ENCODE peak calls at places on chromosomes 4 and X, in five cellular contexts. L is HepG2, K is HCT116, T is K562, R is H1. E is an unnamed sample.
A peak's percentile ranks its signal among the peaks of the same experiment; 100 is the strongest.

GRCh38 chr4:76764251-76764650 is 133.7 kb downstream of the SOWAHB start:
- DNase-seq in L (no peak), K (no peak), T (no peak), R (no peak), E (no peak)

GRCh38 chrX:70613295-70613694 is 168.7 kb downstream of the DLG3 start:
- DNase-seq in L (no peak), K (no peak), T (no peak), R (no peak), E (no peak)

GRCh38 chrX:49106930-49107329 is 16.6 kb downstream of the GPKOW start:
- DNase-seq in L (peak; percentile 54), K (no peak), T (no peak), R (no peak), E (no peak)

GRCh38 chr4:183872531-183872930 is 32.6 kb upstream of the STOX2 start:
- DNase-seq in L (no peak), K (no peak), T (no peak), R (no peak), E (no peak)

GRCh38 chrX:15785176-15785735 is 5.0 kb upstream of the ZRSR2 start:
- DNase-seq in L (peak; percentile 21), K (no peak), T (no peak), R (no peak), E (no peak)

GRCh38 chrX:9899640-9900075 is 67.5 kb upstream of the CLDN34 start:
- DNase-seq in L (no peak), K (no peak), T (no peak), R (no peak), E (no peak)

GRCh38 chrX:47540754-47541538 is 20.1 kb upstream of the ARAF start:
- DNase-seq in L (peak; percentile 81), K (peak; percentile 78), T (peak; percentile 63), R (peak; percentile 49), E (no peak)

GRCh38 chrX:103879339-103879738 is 47.3 kb upstream of the RAB9B start:
- DNase-seq in L (no peak), K (no peak), T (no peak), R (no peak), E (no peak)

GRCh38 chr4:68369474-68369805 is 19.6 kb upstream of the YTHDC1 start:
- DNase-seq in L (no peak), K (peak; percentile 32), T (no peak), R (no peak), E (no peak)

GRCh38 chr4:68368566-68369473 is 18.9 kb upstream of the YTHDC1 start:
- DNase-seq in L (no peak), K (no peak), T (no peak), R (no peak), E (no peak)

GRCh38 chr4:68375667-68376559 is 26.0 kb upstream of the YTHDC1 start:
- DNase-seq in L (peak; percentile 66), K (peak; percentile 81), T (peak; percentile 9), R (no peak), E (no peak)

GRCh38 chr4:68373513-68373912 is 23.6 kb upstream of the YTHDC1 start:
- DNase-seq in L (no peak), K (no peak), T (no peak), R (peak; percentile 77), E (no peak)

GRCh38 chr4:68372588-68372987 is 22.7 kb upstream of the YTHDC1 start:
- DNase-seq in L (no peak), K (no peak), T (no peak), R (no peak), E (no peak)
- H2AFZ ChIP-seq in L (no peak overlapping the region), K (no peak overlapping the region), T (no peak overlapping the region), R (no peak overlapping the region), E (peak overlapping the region; percentile 21)

DNA sequence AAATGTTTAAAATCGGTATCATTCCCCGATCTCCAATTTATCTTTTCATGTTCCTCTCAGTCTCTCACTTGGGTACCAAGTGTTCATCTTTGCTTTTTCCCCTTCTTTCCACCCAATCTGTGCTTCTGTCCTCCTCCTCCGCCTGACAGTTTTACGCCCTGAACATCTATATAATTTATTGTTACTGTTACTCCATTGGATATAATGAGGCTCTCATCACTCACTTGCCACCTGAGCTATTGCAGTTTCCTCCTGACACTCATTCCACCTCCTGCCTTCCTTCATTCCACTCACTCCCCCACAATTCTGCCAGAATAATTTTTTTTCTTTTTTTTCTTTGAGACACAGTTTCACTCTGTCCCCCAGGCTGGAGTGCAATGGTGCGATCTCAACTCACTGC is 77.6 kb upstream of the SORBS2 start:
- DNase-seq in L (no peak), K (no peak), T (no peak), R (no peak), E (no peak)
- TF ChIP-seq ZNF274 in L (no peak), K (no peak), T (no peak), R (no peak), E (no peak)

GRCh38 chrX:21756785-21757529 is 959 bp downstream of the SMPX start:
- DNase-seq in L (no peak), K (no peak), T (no peak), R (no peak), E (no peak)

GRCh38 chrX:21758488-21758887 is 572 bp upstream of the SMPX start:
- DNase-seq in L (no peak), K (no peak), T (no peak), R (no peak), E (no peak)

GRCh38 chrX:21757960-21758359 is at the start of gene SMPX:
- DNase-seq in L (no peak), K (no peak), T (no peak), R (no peak), E (no peak)
- H2AFZ ChIP-seq in L (no peak within 1 kb of the TSS), K (no peak within 1 kb of the TSS), T (no peak within 1 kb of the TSS), R (no peak within 1 kb of the TSS), E (no peak within 1 kb of the TSS)

GRCh38 chrX:115011428-115011827 is 6.0 kb downstream of the IL13RA2 start:
- DNase-seq in L (no peak), K (no peak), T (no peak), R (no peak), E (no peak)
- TF ChIP-seq ZNF274 in L (no peak), K (no peak), T (no peak), R (no peak), E (no peak)

DNA sequence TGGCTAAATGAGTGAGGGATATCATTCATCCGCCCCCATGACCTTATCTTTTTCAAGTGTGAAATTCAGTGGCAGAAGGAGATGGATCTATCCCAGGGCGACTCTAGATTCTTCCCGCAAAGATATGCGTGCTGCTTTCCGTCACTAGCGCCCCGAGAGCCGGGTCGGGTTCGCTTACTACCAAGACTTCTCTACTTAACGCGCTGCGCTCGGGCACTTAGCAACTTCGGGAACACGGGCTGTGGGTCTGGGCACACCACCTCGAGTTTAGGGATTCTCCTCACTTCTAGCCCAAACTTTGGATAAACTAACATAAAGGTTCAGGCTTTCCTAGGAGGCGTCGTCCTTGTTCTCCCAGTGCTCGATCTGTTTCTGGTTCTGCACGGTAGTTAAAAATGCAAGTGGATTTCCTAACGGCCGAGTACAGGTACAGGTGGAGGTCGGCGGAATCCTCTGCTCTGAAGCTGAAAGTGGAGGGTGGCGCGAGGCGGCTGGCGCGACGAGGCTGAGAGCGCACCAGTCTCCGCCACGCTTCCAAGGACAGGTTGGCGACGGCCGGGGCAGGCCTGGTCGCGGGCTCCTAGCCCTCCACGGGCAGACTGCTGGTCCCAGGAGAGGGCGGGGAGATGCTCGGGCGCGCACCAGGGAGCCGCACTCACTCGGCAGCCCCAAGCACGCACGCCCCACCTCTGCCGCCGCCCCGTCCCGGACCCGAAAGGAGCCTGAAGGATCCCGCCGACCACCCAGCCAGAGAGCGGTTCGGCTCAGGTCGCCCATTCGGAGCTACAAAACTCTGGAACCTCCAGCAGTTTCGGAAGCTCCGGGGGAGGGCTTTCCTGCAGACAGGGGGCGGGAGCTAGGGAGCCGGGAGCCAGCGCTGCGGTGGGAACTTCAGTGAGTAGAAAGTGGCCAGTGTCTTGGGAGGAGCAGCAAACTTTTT is 100.8 kb upstream of the TENM3 start:
- DNase-seq in L (no peak), K (no peak), T (no peak), R (no peak), E (no peak)
- H2AFZ ChIP-seq in L (no peak overlapping the region), K (no peak overlapping the region), T (no peak overlapping the region), R (peak overlapping the region; percentile 25), E (no peak overlapping the region)